ENCODE peak calls at places on chromosome 1, in seven cellular contexts. U, R, S, V, M, Q and T are unnamed samples.

GRCh38 chr1:227891955-227892871 is 55.5 kb downstream of the WNT9A start:
- DNase-seq in Q (peak; percentile 65), V (peak; percentile 25), R (peak; percentile 19), S (peak; percentile 13), U (no peak), M (no peak), T (peak; percentile 2)

GRCh38 chr1:47374501-47374900 is 40.9 kb downstream of the CMPK1 start:
- DNase-seq in R (no peak), U (no peak), Q (no peak), S (no peak), V (no peak), M (peak; percentile 59), T (no peak)

GRCh38 chr1:17438176-17438976 is 1.1 kb downstream of the RCC2 start:
- DNase-seq in U (peak; percentile 72), R (peak; percentile 69), Q (peak; percentile 84), M (peak; percentile 40), S (peak; percentile 67), V (peak; percentile 75), T (peak; percentile 72)

GRCh38 chr1:54460346-54460745 is 54.2 kb upstream of the SSBP3 start:
- DNase-seq in M (no peak), R (no peak), Q (no peak), U (no peak), V (no peak), S (no peak), T (peak; percentile 41)

GRCh38 chr1:209199371-209199770 is 384.1 kb upstream of the CAMK1G start:
- DNase-seq in Q (no peak), V (no peak), U (no peak), M (no peak), R (no peak), S (no peak), T (no peak)

GRCh38 chr1:117642963-117643362 is 37.1 kb downstream of the TENT5C start:
- DNase-seq in M (no peak), U (no peak), S (no peak), Q (no peak), R (no peak), V (no peak), T (no peak)

GRCh38 chr1:53256744-53257453 is 18.6 kb upstream of the MAGOH start:
- DNase-seq in S (no peak), U (no peak), M (no peak), R (no peak), Q (no peak), V (no peak), T (no peak)

GRCh38 chr1:42484382-42484781 is 21.3 kb downstream of the CCDC30 start:
- DNase-seq in Q (peak; percentile 39), S (peak; percentile 16), M (peak; percentile 76), R (no peak), V (no peak), U (no peak), T (peak; percentile 9)

GRCh38 chr1:116504308-116505156 is 66.3 kb downstream of the CD58 start:
- DNase-seq in U (peak; percentile 67), V (peak; percentile 80), R (peak; percentile 60), Q (peak; percentile 35), S (peak; percentile 54), M (peak; percentile 75), T (no peak)

DNA sequence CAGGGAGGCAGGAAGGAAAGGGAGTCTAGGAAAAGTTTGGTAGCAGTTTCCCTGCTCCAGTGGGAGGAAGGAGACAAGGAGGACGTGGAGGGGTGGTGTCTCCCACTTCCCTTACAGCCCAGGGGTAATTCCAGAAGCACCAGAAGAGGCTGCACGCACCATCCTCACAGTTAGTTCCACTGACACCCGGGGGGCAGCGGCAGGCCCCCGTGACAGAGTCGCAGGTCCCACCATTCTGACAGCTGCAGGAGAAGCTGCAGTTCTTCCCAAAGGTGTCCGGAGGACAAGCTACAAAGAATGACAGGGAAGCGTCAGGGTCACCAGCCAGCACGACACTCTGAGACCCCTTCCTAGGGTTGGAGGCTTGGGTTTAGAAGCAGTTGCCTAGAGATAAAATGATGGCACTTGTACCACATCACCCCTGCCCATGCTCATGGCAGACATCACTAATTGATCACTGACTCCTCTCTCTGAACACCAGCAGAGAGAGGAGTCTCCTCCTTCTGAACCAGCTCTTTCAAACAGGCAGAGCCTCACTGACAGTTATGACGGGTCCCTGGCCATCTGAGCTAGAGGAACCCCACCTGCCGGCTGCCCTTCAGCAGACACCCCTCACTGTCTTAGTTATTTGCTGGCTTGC is 53.3 kb downstream of the ARHGEF16 start:
- DNase-seq in R (no peak), M (no peak), S (no peak), U (no peak), V (no peak), Q (no peak), T (no peak)
- H3K36me3 ChIP-seq in R (peaks cover 19% of the 10 kb centered on the region), M (no peaks in the 10 kb centered on the region), S (no peaks in the 10 kb centered on the region), U (no peaks in the 10 kb centered on the region), V (no peaks in the 10 kb centered on the region), Q (no peaks in the 10 kb centered on the region), T (no peaks in the 10 kb centered on the region)

DNA sequence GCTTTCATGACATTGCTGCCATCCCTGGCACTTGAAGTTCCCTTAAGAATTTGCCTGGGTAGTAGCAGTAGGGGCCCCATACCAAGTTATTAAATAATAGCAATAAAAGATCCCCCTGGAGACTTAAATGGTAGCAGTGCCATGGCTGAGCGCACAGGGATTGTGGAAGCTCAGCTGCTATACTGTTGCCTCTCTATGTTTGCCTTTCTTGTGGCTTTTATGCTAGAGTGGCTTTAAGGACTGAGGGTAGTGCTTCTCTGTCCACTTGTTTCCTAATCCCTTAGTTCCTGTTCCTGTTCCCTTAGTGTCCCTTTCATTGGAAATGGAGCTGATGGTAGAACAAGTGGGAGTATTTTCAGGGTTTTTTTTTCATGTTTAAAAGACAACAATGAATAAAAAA is 42.1 kb downstream of the NCF2 start:
- DNase-seq in U (no peak), R (no peak), S (no peak), Q (peak; percentile 49), V (no peak), M (no peak), T (no peak)
- H3K27ac ChIP-seq in U (no peak overlapping the region), R (no peak overlapping the region), S (no peak overlapping the region), Q (no peak overlapping the region), V (no peak overlapping the region), M (no peak overlapping the region), T (no peak overlapping the region)

GRCh38 chr1:111439461-111440351 is 9.3 kb downstream of the WDR77 start:
- DNase-seq in U (no peak), R (no peak), Q (no peak), V (no peak), S (no peak), M (no peak), T (no peak)

GRCh38 chr1:111441573-111442192 is 7.4 kb downstream of the WDR77 start:
- DNase-seq in M (peak; percentile 36), V (no peak), S (no peak), R (peak; percentile 50), Q (peak; percentile 29), U (no peak), T (peak; percentile 55)

GRCh38 chr1:111442457-111442856 is 6.6 kb downstream of the WDR77 start:
- DNase-seq in U (no peak), R (no peak), Q (no peak), S (no peak), M (no peak), V (no peak), T (no peak)

GRCh38 chr1:111446967-111447892 is 1.8 kb downstream of the WDR77 start:
- DNase-seq in S (no peak), V (no peak), Q (no peak), U (no peak), M (no peak), R (no peak), T (no peak)

GRCh38 chr1:111444031-111444430 is 5.0 kb downstream of the WDR77 start:
- DNase-seq in V (no peak), M (no peak), R (no peak), Q (no peak), S (no peak), U (no peak), T (no peak)
- H3K36me3 ChIP-seq in V (peaks cover 37% of the 10 kb centered on the region), M (peaks cover 7% of the 10 kb centered on the region), R (peaks cover 78% of the 10 kb centered on the region), Q (peaks cover 62% of the 10 kb centered on the region), S (peaks cover 77% of the 10 kb centered on the region), U (peaks cover 79% of the 10 kb centered on the region), T (peaks cover 56% of the 10 kb centered on the region)

GRCh38 chr1:25169168-25169567 is 63.1 kb downstream of the SYF2 start:
- DNase-seq in Q (no peak), V (no peak), S (no peak), U (no peak), M (no peak), R (no peak), T (no peak)

GRCh38 chr1:25166847-25167246 is 65.5 kb downstream of the SYF2 start:
- DNase-seq in Q (no peak), V (no peak), M (no peak), R (no peak), S (no peak), U (no peak), T (no peak)

GRCh38 chr1:25167269-25168192 is 64.8 kb downstream of the SYF2 start:
- DNase-seq in U (no peak), S (no peak), R (no peak), V (no peak), M (no peak), Q (peak; percentile 88), T (no peak)

GRCh38 chr1:25169610-25170009 is 62.7 kb downstream of the SYF2 start:
- DNase-seq in Q (no peak), M (no peak), R (no peak), V (no peak), S (no peak), U (no peak), T (no peak)

DNA sequence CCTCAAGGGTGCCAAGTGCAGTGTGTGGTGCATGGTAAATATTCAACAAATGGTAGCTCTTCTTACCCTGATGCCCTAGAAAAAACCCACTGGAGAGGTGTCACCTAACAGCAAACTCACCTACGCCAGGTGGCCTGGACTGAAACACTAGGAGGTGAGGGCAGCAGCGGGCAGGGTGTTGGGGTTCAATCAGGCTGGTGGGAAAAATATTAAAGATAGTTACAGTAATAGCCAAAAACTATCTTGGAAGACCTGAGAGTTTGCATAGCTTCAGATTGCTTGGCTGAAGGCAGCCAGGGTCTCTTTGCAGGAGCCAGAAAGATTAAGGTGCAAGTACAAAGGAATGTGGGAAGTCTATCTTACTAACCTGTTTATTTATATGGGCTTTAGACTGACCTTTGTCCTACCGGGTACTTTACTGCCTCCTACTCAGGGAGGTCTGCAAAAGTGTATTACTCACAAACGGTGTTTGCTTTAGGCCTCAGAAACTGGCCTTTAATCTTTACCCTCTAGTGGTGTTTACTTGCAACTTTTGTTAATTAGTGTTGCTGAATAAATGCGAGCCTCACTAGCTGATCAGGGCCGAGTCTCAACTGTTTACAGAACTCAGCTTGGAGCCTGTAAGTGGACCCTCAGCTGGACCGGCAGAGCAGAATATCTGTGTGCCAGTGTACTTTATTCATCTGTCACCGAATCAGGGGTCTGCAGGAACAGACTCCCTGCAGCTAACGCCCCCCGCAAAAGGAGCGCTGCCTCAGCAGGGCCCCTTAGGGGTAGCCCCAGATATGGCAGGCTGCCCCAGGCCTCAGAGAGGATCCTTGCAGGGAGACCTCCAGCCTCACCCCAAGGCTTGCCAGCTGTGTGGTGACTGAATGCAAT is 63.9 kb downstream of the SYF2 start:
- DNase-seq in M (no peak), R (no peak), V (no peak), S (no peak), U (no peak), Q (no peak), T (no peak)
- H3K27ac ChIP-seq in M (no peak overlapping the region), R (peak overlapping the region; percentile 53), V (no peak overlapping the region), S (no peak overlapping the region), U (no peak overlapping the region), Q (no peak overlapping the region), T (no peak overlapping the region)